ENCODE peak calls at places on chromosome 11, in six cellular contexts. E is colonic mucosa, V is astrocyte, D is esophagus squamous epithelium, O is fibroblast of mammary gland, G is fibroblast of the aortic adventitia. J is an unnamed sample.

GRCh38 chr11:123103326-123103980 is 41.5 kb upstream of the HSPA8 start:
- DNase-seq in V (peak), O (peak), G (peak), E (peak), D (no peak), J (peak)

GRCh38 chr11:119711476-119711875 is 17.5 kb downstream of the NECTIN1 start:
- DNase-seq in E (no peak), D (no peak), G (no peak), O (no peak), V (no peak), J (no peak)

GRCh38 chr11:117836077-117836960 is 11.8 kb upstream of the FXYD2 start:
- DNase-seq in V (no peak), D (no peak), G (no peak), O (no peak), E (peak), J (no peak)

GRCh38 chr11:45590743-45591142 is 74.7 kb downstream of the CHST1 start:
- DNase-seq in G (peak), V (peak), D (no peak), O (peak), E (no peak), J (no peak)

GRCh38 chr11:131218542-131218941 is 151.9 kb upstream of the NTM start:
- DNase-seq in D (no peak), G (no peak), E (no peak), V (no peak), O (no peak), J (no peak)

GRCh38 chr11:115674831-115675230 is 170.6 kb upstream of the CADM1 start:
- DNase-seq in E (no peak), V (no peak), O (no peak), D (no peak), G (no peak), J (no peak)

GRCh38 chr11:62444271-62444833 is 25.5 kb downstream of the SCGB1A1 start:
- DNase-seq in D (no peak), O (peak), G (peak), V (peak), E (peak), J (peak)

GRCh38 chr11:123407124-123407995 is 22.7 kb upstream of the GRAMD1B start:
- DNase-seq in G (peak), E (peak), O (peak), V (peak), D (no peak), J (peak)

GRCh38 chr11:8283510-8284272 is 20.0 kb upstream of the LMO1 start:
- DNase-seq in O (no peak), E (peak), G (no peak), V (no peak), D (no peak), J (no peak)

GRCh38 chr11:33930317-33931021 is 38.6 kb upstream of the LMO2 start:
- DNase-seq in G (peak), V (peak), D (no peak), O (peak), E (no peak), J (peak)

GRCh38 chr11:15807827-15808226 is 548.5 kb downstream of the SOX6 start:
- DNase-seq in D (no peak), E (no peak), G (no peak), O (no peak), V (no peak), J (no peak)
- H3K4me3 ChIP-seq in D (no peak), E (no peak), G (no peak), O (no peak), V (no peak), J (no peak)

GRCh38 chr11:86365566-86365965 is 9.1 kb upstream of the CCDC81 start:
- DNase-seq in G (peak), V (no peak), O (peak), E (no peak), D (no peak), J (peak)

GRCh38 chr11:86358720-86359119 is 16.0 kb upstream of the CCDC81 start:
- DNase-seq in E (no peak), O (no peak), G (no peak), V (no peak), D (no peak), J (no peak)

GRCh38 chr11:86355256-86355655 is 19.4 kb upstream of the CCDC81 start:
- DNase-seq in E (no peak), D (no peak), V (no peak), G (no peak), O (no peak), J (no peak)

GRCh38 chr11:86363424-86363823 is 11.3 kb upstream of the CCDC81 start:
- DNase-seq in G (no peak), E (no peak), V (no peak), O (no peak), D (no peak), J (no peak)

GRCh38 chr11:86360775-86361395 is 13.8 kb upstream of the CCDC81 start:
- DNase-seq in E (no peak), G (peak), V (peak), O (peak), D (no peak), J (peak)
- TF ChIP-seq CTCF in E (no peak), G (peak), V (peak), O (peak), D (peak), J (peak)

GRCh38 chr11:75429902-75430691 is 2.9 kb downstream of the KLHL35 start:
- DNase-seq in O (peak), D (no peak), G (peak), E (peak), V (peak), J (peak)
- H3K4me3 ChIP-seq in O (no peak), D (peak), G (peak), E (peak), V (peak), J (peak)

DNA sequence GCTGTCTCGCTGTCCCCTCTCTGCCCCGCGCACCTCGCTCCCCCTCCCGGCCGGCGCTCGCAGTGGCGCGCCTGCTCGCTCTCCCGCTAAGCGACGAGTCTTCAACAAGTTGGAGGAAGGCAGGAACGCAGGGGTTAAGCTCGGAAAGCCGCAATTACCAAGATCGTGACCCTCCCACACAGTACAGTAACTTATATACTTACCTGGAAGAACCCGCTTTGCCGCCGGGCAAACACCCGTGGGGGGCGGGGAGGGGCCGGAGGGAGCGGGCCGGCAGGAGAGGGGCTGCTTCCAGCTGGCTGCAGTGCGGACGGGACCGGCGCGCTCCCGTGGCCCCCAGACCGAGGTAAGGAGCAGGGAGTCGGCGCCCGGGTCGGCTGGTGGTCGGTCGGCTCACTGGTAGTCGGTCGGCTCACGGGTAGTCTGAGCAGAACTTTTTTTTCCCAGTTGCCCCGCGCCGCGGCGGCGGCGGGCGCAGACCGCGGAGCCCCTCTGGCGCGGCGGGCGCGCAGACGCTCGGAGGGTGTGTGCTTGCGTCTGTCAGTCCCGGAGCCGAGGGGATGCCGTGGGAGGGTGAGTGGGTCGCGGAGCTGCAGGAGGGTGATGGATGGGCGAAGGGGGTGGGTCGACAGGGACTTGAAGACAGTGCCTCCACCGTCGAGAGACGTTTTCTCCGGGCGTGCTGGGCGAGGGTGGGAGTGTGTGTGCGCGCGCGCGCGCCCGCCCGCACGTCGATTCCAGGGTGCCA is 101.2 kb upstream of the HSD17B12 start:
- DNase-seq in V (peak), O (peak), D (no peak), G (peak), E (no peak), J (no peak)
- TF ChIP-seq CTCF in V (no peak), O (peak), D (peak), G (peak), E (no peak), J (peak)

GRCh38 chr11:47359586-47359985 is 7.1 kb upstream of the MYBPC3 start:
- DNase-seq in D (no peak), O (no peak), E (no peak), G (no peak), V (no peak), J (no peak)

GRCh38 chr11:47359162-47359561 is 6.7 kb upstream of the MYBPC3 start:
- DNase-seq in O (no peak), E (no peak), D (no peak), V (no peak), G (no peak), J (no peak)

GRCh38 chr11:47358731-47359051 is 6.2 kb upstream of the MYBPC3 start:
- DNase-seq in O (no peak), V (no peak), D (no peak), G (no peak), E (no peak), J (no peak)

GRCh38 chr11:47356998-47357329 is 4.5 kb upstream of the MYBPC3 start:
- DNase-seq in D (no peak), E (no peak), G (no peak), O (no peak), V (no peak), J (no peak)

DNA sequence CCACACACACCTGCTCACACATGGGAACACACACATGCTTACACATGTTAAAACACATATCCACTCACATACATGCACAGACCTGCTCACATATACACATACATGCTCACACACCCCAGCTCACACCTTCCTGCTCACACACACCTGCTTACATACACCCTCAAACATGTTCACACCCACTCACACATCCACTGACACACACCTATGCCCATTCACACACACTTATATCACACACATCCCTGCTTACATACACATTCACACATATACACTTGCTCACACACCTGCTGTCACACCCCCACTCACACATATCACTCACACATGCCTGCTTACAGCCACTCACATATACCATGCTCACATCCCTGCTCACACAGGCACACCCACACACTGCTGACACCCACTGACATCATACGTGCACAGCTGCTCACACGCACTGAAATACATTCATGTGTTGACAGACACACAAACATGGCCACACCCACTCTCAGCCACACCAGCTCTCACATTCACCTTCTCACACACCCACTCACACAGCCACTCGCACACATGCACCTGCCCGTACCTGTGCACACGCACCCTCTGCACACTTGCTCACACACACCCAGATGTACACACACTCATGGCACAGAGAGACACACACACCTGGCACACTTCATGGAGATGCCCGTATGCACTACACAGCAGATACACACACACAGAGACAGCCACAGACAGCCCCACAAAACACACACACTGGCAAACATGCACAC is 5.7 kb upstream of the MYBPC3 start:
- DNase-seq in D (no peak), E (no peak), G (no peak), V (no peak), O (no peak), J (no peak)
- H3K4me3 ChIP-seq in D (no peak), E (no peak), G (no peak), V (no peak), O (no peak), J (no peak)

GRCh38 chr11:64331569-64332371 is 8.2 kb upstream of the CCDC88B start:
- DNase-seq in O (peak), V (peak), E (peak), G (peak), D (no peak), J (peak)
- TF ChIP-seq CTCF in O (peak), V (peak), E (peak), G (peak), D (peak), J (peak)

DNA sequence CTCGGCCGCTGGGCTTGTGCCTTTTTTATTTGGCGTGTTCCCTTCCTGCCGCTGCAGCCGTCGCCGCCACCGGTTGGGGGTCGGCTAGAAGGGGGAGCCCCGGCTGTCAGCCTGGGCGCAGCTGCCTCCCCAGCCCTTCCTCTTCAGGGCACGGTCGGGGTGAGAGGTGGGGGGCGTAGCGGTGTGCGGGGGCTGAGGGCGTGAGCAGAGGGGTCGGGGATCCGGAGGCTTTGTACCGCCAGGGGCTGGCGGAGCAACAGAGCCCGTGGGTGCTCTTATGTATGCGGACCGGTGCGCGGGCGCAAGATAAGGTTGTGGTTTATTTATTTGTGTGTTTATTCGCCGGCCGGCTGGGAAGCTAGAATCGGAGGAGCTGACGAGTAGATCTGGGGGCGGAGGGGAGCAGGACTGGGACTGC is 482 bp downstream of the ZBTB16 start:
- DNase-seq in V (no peak), O (peak), G (no peak), D (no peak), E (peak), J (no peak)
- H3K4me3 ChIP-seq in V (peak), O (peak), G (peak), D (peak), E (peak), J (peak)

DNA sequence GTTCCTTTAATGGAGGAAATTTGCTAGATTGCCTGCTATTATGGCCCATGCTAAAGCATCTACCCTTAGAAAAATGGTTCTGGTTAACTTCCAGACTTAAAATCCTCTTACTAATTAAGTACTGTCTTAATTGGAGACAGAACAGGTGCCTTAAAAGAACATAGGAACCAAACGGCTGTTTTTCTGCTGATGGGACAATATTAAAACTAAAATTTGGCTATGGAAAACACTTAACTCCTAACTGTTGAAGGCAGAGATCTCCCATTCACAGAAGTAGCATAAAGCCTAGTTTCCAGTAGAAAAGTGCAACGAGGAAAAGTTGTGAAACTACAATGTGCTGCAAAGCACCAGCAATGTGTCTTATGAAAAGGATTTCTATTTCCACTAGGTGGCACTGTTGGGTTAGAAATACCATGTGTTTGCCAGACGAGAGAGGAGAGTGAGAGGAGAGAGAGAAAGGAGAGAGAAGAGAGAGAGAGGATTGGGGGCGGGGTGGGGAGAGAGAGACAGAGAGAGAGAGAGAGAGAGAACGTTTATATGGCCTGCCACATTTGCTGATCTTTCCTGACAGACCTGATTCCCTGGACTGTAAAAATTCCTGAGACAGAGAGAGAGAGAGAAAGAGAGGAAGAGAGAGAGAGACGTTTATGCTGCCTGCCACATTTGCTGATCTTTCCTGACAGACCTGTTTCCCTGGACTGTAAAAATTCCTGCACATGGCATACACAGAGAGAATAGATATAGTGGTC is 51.5 kb downstream of the FAM181B start:
- DNase-seq in O (peak), V (peak), G (peak), D (no peak), E (peak), J (peak)
- TF ChIP-seq CTCF in O (peak), V (peak), G (peak), D (peak), E (peak), J (peak)

GRCh38 chr11:124511739-124512138 is 31.7 kb downstream of the OR8B12 start:
- DNase-seq in V (no peak), E (no peak), D (no peak), O (no peak), G (no peak), J (no peak)
- H3K4me3 ChIP-seq in V (no peak), E (no peak), D (no peak), O (no peak), G (no peak), J (no peak)

GRCh38 chr11:70798296-70798695 is 400.0 kb downstream of the CTTN start:
- DNase-seq in V (no peak), E (no peak), G (no peak), O (no peak), D (no peak), J (no peak)

GRCh38 chr11:70799386-70799785 is 401.1 kb downstream of the CTTN start:
- DNase-seq in G (peak), D (no peak), O (peak), E (no peak), V (peak), J (peak)

GRCh38 chr11:70802185-70802584 is 403.9 kb downstream of the CTTN start:
- DNase-seq in E (no peak), O (no peak), D (no peak), G (no peak), V (no peak), J (no peak)

GRCh38 chr11:70790671-70791300 is 392.5 kb downstream of the CTTN start:
- DNase-seq in V (no peak), O (no peak), E (no peak), D (no peak), G (no peak), J (no peak)

DNA sequence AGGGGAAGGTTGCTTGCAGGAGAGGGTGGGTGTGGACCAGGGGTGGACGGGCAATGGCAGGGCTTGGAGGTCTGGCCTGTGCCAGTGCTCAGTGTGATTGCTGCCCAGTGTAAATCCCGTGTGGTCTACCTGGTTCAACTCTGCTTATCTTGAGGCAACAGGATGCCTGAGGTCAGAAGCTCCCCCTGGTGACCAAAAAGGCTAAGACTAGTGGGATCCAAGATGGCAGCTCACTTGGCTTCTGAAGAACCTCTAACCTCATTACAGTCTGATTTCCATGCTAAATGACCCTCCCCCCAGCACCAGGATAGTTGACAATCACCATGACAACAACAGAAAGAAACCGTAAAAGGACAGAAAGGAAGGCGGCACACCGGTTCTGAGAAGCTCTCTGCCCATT is 398.3 kb downstream of the CTTN start:
- DNase-seq in D (no peak), O (no peak), G (no peak), V (no peak), E (no peak), J (no peak)
- TF ChIP-seq CTCF in D (no peak), O (peak), G (no peak), V (no peak), E (no peak), J (no peak)

J was measured in AG10803.